ENCODE peak calls at places on chromosome 19, in five cellular contexts. P is cardiac muscle cell; B is iris pigment epithelial cell; V is SHP77; W is activated T-cell treated with anti-CD3 and anti-CD28 coated beads, Interleukin-2, amount 50 U/mL, for 24 hours. M is an unnamed sample.

GRCh38 chr19:41877490-41877876 is 404 bp downstream of the CD79A start:
- DNase-seq in P (no peak), B (no peak), V (no peak), W (no peak), M (no peak)

GRCh38 chr19:45947926-45948325 is 25.7 kb downstream of the NOVA2 start:
- DNase-seq in P (no peak), B (peak), V (no peak), W (no peak), M (no peak)

GRCh38 chr19:29526730-29527499 is 1.1 kb downstream of the VSTM2B start:
- DNase-seq in P (no peak), B (no peak), V (no peak), W (peak), M (no peak)

GRCh38 chr19:1076951-1077350 is 10.0 kb downstream of the ARHGAP45 start:
- DNase-seq in P (no peak), B (no peak), V (no peak), W (peak), M (no peak)

GRCh38 chr19:33905937-33906577 is 109.4 kb downstream of the KCTD15 start:
- DNase-seq in P (peak), B (peak), V (no peak), W (no peak), M (no peak)

GRCh38 chr19:43430142-43430710 is 15.5 kb downstream of the TEX101 start:
- DNase-seq in P (no peak), B (no peak), V (no peak), W (no peak), M (no peak)

GRCh38 chr19:6761053-6761676 is 6.1 kb downstream of the SH2D3A start:
- DNase-seq in P (no peak), B (no peak), V (no peak), W (no peak), M (no peak)

GRCh38 chr19:51712461-51713081 is 11.2 kb downstream of the HAS1 start:
- DNase-seq in P (no peak), B (peak), V (peak), W (no peak), M (no peak)

GRCh38 chr19:32150605-32151004 is 194.8 kb upstream of the ZNF507 start:
- DNase-seq in P (no peak), B (no peak), V (no peak), W (no peak), M (no peak)

GRCh38 chr19:19403373-19403901 is 2.0 kb upstream of the GATAD2A start:
- DNase-seq in P (no peak), B (peak), V (no peak), W (peak), M (no peak)

GRCh38 chr19:16619456-16619855 is 8.5 kb downstream of the MED26 start:
- DNase-seq in P (no peak), B (peak), V (no peak), W (no peak), M (no peak)

GRCh38 chr19:46760363-46760762 is 14.1 kb upstream of the STRN4 start:
- DNase-seq in P (no peak), B (no peak), V (no peak), W (no peak), M (no peak)

GRCh38 chr19:2315818-2316353 is 7.9 kb upstream of the LINGO3 start:
- DNase-seq in P (peak), B (peak), V (peak), W (peak), M (peak)

GRCh38 chr19:6047741-6048231 is 62.5 kb downstream of the RFX2 start:
- DNase-seq in P (peak), B (peak), V (peak), W (no peak), M (peak)